ENCODE peak calls at places on chromosomes 4 and X, in eight cellular contexts. O is H7, U is astrocyte, G is testis, Q is mammary epithelial cell, T is body of pancreas, B is GM12878, Z is uterus. X is an unnamed sample.

GRCh38 chr4:41751325-41752061 is 3.0 kb upstream of the PHOX2B start:
- DNase-seq in O (peak; percentile 79), U (no peak), G (no peak), Q (no peak), T (no peak), B (no peak), Z (no peak), X (no peak)

GRCh38 chr4:139532951-139533350 is 23.1 kb downstream of the SETD7 start:
- DNase-seq in O (no peak), U (no peak), G (no peak), Q (no peak), T (no peak), B (no peak), Z (no peak), X (peak; percentile 83)

GRCh38 chr4:87086143-87086805 is 134.1 kb downstream of the KLHL8 start:
- DNase-seq in O (no peak), U (no peak), G (no peak), Q (no peak), T (no peak), B (no peak), Z (no peak), X (no peak)

GRCh38 chr4:1192493-1193205 is 20.3 kb upstream of the SPON2 start:
- DNase-seq in O (peak; percentile 50), U (no peak), G (peak; percentile 22), Q (no peak), T (no peak), B (no peak), Z (peak; percentile 39), X (peak; percentile 56)

GRCh38 chrX:132651411-132652086 is 162.7 kb upstream of the MBNL3 start:
- DNase-seq in O (no peak), U (peak; percentile 26), G (no peak), Q (no peak), T (no peak), B (no peak), Z (no peak), X (no peak)

GRCh38 chr4:53508446-53508845 is 82.8 kb downstream of the LNX1 start:
- DNase-seq in O (no peak), U (peak; percentile 86), G (no peak), Q (peak; percentile 30), T (no peak), B (no peak), Z (no peak), X (peak; percentile 26)

GRCh38 chr4:59869559-59869958 is 1330.6 kb upstream of the ADGRL3 start:
- DNase-seq in O (no peak), U (no peak), G (no peak), Q (no peak), T (no peak), B (no peak), Z (no peak), X (no peak)

GRCh38 chr4:69759189-69759604 is 1.2 kb downstream of the SULT1B1 start:
- DNase-seq in O (no peak), U (no peak), G (no peak), Q (no peak), T (no peak), B (no peak), Z (no peak), X (no peak)

GRCh38 chrX:44314259-44314734 is 29.2 kb downstream of the EFHC2 start:
- DNase-seq in O (peak; percentile 8), U (peak; percentile 57), G (no peak), Q (peak; percentile 6), T (peak; percentile 3), B (no peak), Z (no peak), X (peak; percentile 66)

GRCh38 chr4:189912170-189912569 is 28.5 kb upstream of the FRG1 start:
- DNase-seq in O (peak; percentile 9), U (no peak), G (no peak), Q (peak; percentile 1), T (no peak), B (no peak), Z (no peak), X (no peak)

DNA sequence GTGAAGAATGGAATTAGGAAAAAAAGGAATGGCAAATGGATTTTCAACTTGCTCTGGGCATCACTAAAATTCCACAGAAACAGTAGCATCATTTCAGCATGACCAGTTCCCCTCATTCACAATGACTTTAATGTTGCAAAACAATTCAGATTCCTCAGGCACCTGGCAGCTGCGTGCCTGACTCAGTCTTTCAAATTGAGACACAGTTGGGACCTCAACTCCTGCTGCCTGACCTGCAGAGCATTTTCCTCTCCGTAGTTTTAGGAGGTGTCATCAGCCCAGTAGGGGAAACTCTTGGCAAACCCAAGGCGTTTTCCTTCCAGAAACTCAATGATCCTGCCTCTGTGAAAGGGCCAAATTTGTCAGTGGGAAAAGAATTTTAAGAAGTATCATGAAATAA is 388.9 kb downstream of the SPRY1 start:
- DNase-seq in O (peak; percentile 13), U (peak; percentile 99), G (peak; percentile 46), Q (peak; percentile 85), T (peak; percentile 47), B (no peak), Z (peak; percentile 56), X (no peak)
- H3K27me3 ChIP-seq in O (no peaks in the 10 kb centered on the region), U (no peaks in the 10 kb centered on the region), G (no peaks in the 10 kb centered on the region), Q (no peaks in the 10 kb centered on the region), T (no peaks in the 10 kb centered on the region), B (no peaks in the 10 kb centered on the region), Z (no peaks in the 10 kb centered on the region), X (no peaks in the 10 kb centered on the region)

GRCh38 chr4:67931256-67931655 is 32.0 kb downstream of the TMPRSS11A start:
- DNase-seq in O (no peak), U (no peak), G (no peak), Q (no peak), T (no peak), B (no peak), Z (no peak), X (no peak)

GRCh38 chr4:67934628-67935027 is 28.7 kb downstream of the TMPRSS11A start:
- DNase-seq in O (no peak), U (peak; percentile 25), G (no peak), Q (peak; percentile 51), T (no peak), B (no peak), Z (no peak), X (no peak)

GRCh38 chr4:67933755-67934154 is 29.5 kb downstream of the TMPRSS11A start:
- DNase-seq in O (no peak), U (peak; percentile 68), G (no peak), Q (no peak), T (no peak), B (no peak), Z (no peak), X (peak; percentile 18)

GRCh38 chr4:67935888-67936287 is 27.4 kb downstream of the TMPRSS11A start:
- DNase-seq in O (no peak), U (no peak), G (no peak), Q (no peak), T (no peak), B (no peak), Z (no peak), X (no peak)

GRCh38 chr4:67933038-67933437 is 30.3 kb downstream of the TMPRSS11A start:
- DNase-seq in O (no peak), U (peak; percentile 77), G (no peak), Q (peak; percentile 39), T (no peak), B (no peak), Z (no peak), X (no peak)
- H3K27me3 ChIP-seq in O (no peaks in the 10 kb centered on the region), U (no peaks in the 10 kb centered on the region), G (no peaks in the 10 kb centered on the region), Q (no peaks in the 10 kb centered on the region), T (no peaks in the 10 kb centered on the region), B (no peaks in the 10 kb centered on the region), Z (no peaks in the 10 kb centered on the region), X (no peaks in the 10 kb centered on the region)

GRCh38 chr4:4361883-4362282 is 25.0 kb upstream of the NSG1 start:
- DNase-seq in O (no peak), U (no peak), G (no peak), Q (no peak), T (no peak), B (no peak), Z (no peak), X (no peak)

GRCh38 chr4:4356106-4357041 is 30.5 kb upstream of the NSG1 start:
- DNase-seq in O (peak; percentile 51), U (no peak), G (peak; percentile 87), Q (no peak), T (no peak), B (no peak), Z (no peak), X (no peak)

GRCh38 chr4:4355302-4355701 is 31.6 kb upstream of the NSG1 start:
- DNase-seq in O (no peak), U (no peak), G (no peak), Q (no peak), T (no peak), B (no peak), Z (no peak), X (no peak)

GRCh38 chr4:4362991-4363697 is 23.8 kb upstream of the NSG1 start:
- DNase-seq in O (peak; percentile 47), U (peak; percentile 7), G (no peak), Q (no peak), T (no peak), B (no peak), Z (no peak), X (no peak)

DNA sequence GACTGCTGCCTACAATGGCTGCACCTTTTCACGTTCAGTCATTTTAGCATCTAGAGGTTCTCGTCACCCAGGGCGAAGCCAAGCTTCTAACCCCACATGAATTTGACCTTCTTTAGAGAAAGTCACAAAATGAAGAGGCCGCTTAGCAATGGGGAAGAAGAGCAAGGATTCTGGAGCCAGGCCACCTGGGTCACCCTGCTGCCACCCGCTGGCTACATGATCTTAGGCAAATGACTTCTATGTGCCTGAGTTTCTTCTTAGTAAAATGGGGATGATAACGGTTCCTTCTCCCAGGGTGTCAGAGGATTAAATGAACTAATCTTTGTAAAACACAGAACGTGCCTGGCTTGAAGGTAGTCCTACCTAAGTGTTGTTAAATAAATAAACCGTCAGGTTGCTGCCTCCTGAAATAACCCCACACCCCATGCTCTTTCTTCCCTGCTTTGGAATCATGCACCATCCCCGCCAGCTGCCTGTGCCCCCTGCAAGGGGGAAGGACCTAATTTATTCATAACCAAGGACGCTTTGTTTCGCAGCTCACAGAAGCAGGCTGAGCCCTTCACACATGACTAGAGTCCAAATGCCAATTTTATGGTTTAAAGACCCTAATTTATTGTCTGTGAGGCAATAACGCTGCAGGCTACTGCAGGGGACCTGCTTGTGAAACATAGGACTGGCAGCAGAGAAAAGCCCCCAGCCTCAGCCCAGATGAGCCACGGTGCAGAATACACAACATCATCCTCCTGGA is 28.6 kb upstream of the NSG1 start:
- DNase-seq in O (peak; percentile 54), U (no peak), G (no peak), Q (no peak), T (no peak), B (no peak), Z (no peak), X (no peak)
- H3K27me3 ChIP-seq in O (no peaks in the 10 kb centered on the region), U (peaks cover 35% of the 10 kb centered on the region), G (no peaks in the 10 kb centered on the region), Q (peaks cover 10% of the 10 kb centered on the region), T (no peaks in the 10 kb centered on the region), B (no peaks in the 10 kb centered on the region), Z (no peaks in the 10 kb centered on the region), X (peaks cover 29% of the 10 kb centered on the region)

GRCh38 chrX:153827903-153828302 is 2.4 kb downstream of the PDZD4 start:
- DNase-seq in O (peak; percentile 46), U (no peak), G (no peak), Q (no peak), T (no peak), B (no peak), Z (no peak), X (no peak)

GRCh38 chrX:153821066-153821465 is 9.3 kb downstream of the PDZD4 start:
- DNase-seq in O (peak; percentile 47), U (no peak), G (no peak), Q (no peak), T (no peak), B (no peak), Z (no peak), X (no peak)

GRCh38 chrX:153825042-153825441 is 5.3 kb downstream of the PDZD4 start:
- DNase-seq in O (peak; percentile 14), U (no peak), G (no peak), Q (no peak), T (no peak), B (no peak), Z (no peak), X (no peak)

GRCh38 chrX:153827016-153827415 is 3.3 kb downstream of the PDZD4 start:
- DNase-seq in O (no peak), U (no peak), G (no peak), Q (no peak), T (no peak), B (no peak), Z (no peak), X (no peak)

GRCh38 chrX:153824348-153824747 is 6.0 kb downstream of the PDZD4 start:
- DNase-seq in O (peak; percentile 20), U (no peak), G (no peak), Q (no peak), T (no peak), B (no peak), Z (no peak), X (no peak)
- H3K27me3 ChIP-seq in O (no peaks in the 10 kb centered on the region), U (no peaks in the 10 kb centered on the region), G (no peaks in the 10 kb centered on the region), Q (peaks cover 4% of the 10 kb centered on the region), T (no peaks in the 10 kb centered on the region), B (no peaks in the 10 kb centered on the region), Z (no peaks in the 10 kb centered on the region), X (no peaks in the 10 kb centered on the region)